ENCODE peak calls at places on chromosomes 5 and 9, in ten cellular contexts. One of them, this sample, is unnamed.
A peak's percentile ranks its signal among the peaks of the same experiment; 100 is the strongest.

GRCh38 chr5:107806271-107806670 is 135.5 kb upstream of the EFNA5 start:
- DNase-seq in lower lobe of right lung: no peak
- DNase-seq in GM23248: no peak
- DNase-seq in OCI-LY7: no peak
- DNase-seq in mammary epithelial cell: no peak
- DNase-seq in ovary: no peak
- DNase-seq in neural progenitor cell: peak; percentile 61
- DNase-seq in mesendoderm: no peak
- DNase-seq in prostate gland: no peak
- DNase-seq in CD4-positive, alpha-beta T cell: no peak
- DNase-seq in this sample: no peak

GRCh38 chr5:94911285-94911684 is 292.8 kb downstream of the SLF1 start:
- DNase-seq in lower lobe of right lung: no peak
- DNase-seq in GM23248: no peak
- DNase-seq in OCI-LY7: no peak
- DNase-seq in mammary epithelial cell: no peak
- DNase-seq in ovary: no peak
- DNase-seq in neural progenitor cell: no peak
- DNase-seq in mesendoderm: no peak
- DNase-seq in prostate gland: no peak
- DNase-seq in CD4-positive, alpha-beta T cell: no peak
- DNase-seq in this sample: no peak

GRCh38 chr5:160747963-160748362 is 104.0 kb downstream of the ATP10B start:
- DNase-seq in lower lobe of right lung: no peak
- DNase-seq in GM23248: no peak
- DNase-seq in OCI-LY7: no peak
- DNase-seq in mammary epithelial cell: no peak
- DNase-seq in ovary: no peak
- DNase-seq in neural progenitor cell: peak; percentile 75
- DNase-seq in mesendoderm: no peak
- DNase-seq in prostate gland: no peak
- DNase-seq in CD4-positive, alpha-beta T cell: no peak
- DNase-seq in this sample: no peak

GRCh38 chr9:125370786-125371185 is 109.2 kb downstream of the GAPVD1 start:
- DNase-seq in lower lobe of right lung: no peak
- DNase-seq in GM23248: no peak
- DNase-seq in OCI-LY7: no peak
- DNase-seq in mammary epithelial cell: no peak
- DNase-seq in ovary: no peak
- DNase-seq in neural progenitor cell: no peak
- DNase-seq in mesendoderm: peak; percentile 65
- DNase-seq in prostate gland: no peak
- DNase-seq in CD4-positive, alpha-beta T cell: no peak
- DNase-seq in this sample: no peak

GRCh38 chr9:23551171-23551795 is 274.8 kb downstream of the ELAVL2 start:
- DNase-seq in lower lobe of right lung: no peak
- DNase-seq in GM23248: no peak
- DNase-seq in OCI-LY7: no peak
- DNase-seq in mammary epithelial cell: no peak
- DNase-seq in ovary: no peak
- DNase-seq in neural progenitor cell: peak; percentile 11
- DNase-seq in mesendoderm: no peak
- DNase-seq in prostate gland: no peak
- DNase-seq in CD4-positive, alpha-beta T cell: no peak
- DNase-seq in this sample: no peak

GRCh38 chr5:80206282-80206681 is 49.6 kb downstream of the SERINC5 start:
- DNase-seq in lower lobe of right lung: no peak
- DNase-seq in GM23248: peak; percentile 89
- DNase-seq in OCI-LY7: no peak
- DNase-seq in mammary epithelial cell: peak; percentile 88
- DNase-seq in ovary: no peak
- DNase-seq in neural progenitor cell: no peak
- DNase-seq in mesendoderm: peak; percentile 35
- DNase-seq in prostate gland: no peak
- DNase-seq in CD4-positive, alpha-beta T cell: no peak
- DNase-seq in this sample: no peak

GRCh38 chr5:59293700-59294099 is 599.8 kb downstream of the PDE4D start:
- DNase-seq in lower lobe of right lung: no peak
- DNase-seq in GM23248: no peak
- DNase-seq in OCI-LY7: no peak
- DNase-seq in mammary epithelial cell: peak; percentile 52
- DNase-seq in ovary: no peak
- DNase-seq in neural progenitor cell: no peak
- DNase-seq in mesendoderm: no peak
- DNase-seq in prostate gland: no peak
- DNase-seq in CD4-positive, alpha-beta T cell: no peak
- DNase-seq in this sample: no peak

GRCh38 chr5:152907488-152908245 is 502.6 kb upstream of the NMUR2 start:
- DNase-seq in lower lobe of right lung: no peak
- DNase-seq in GM23248: no peak
- DNase-seq in OCI-LY7: no peak
- DNase-seq in mammary epithelial cell: no peak
- DNase-seq in ovary: no peak
- DNase-seq in neural progenitor cell: no peak
- DNase-seq in mesendoderm: no peak
- DNase-seq in prostate gland: no peak
- DNase-seq in CD4-positive, alpha-beta T cell: no peak
- DNase-seq in this sample: no peak

GRCh38 chr5:169944115-169944514 is 36.2 kb downstream of the INSYN2B start:
- DNase-seq in lower lobe of right lung: no peak
- DNase-seq in GM23248: no peak
- DNase-seq in OCI-LY7: no peak
- DNase-seq in mammary epithelial cell: peak; percentile 70
- DNase-seq in ovary: no peak
- DNase-seq in neural progenitor cell: no peak
- DNase-seq in mesendoderm: no peak
- DNase-seq in prostate gland: peak; percentile 58
- DNase-seq in CD4-positive, alpha-beta T cell: no peak
- DNase-seq in this sample: no peak

GRCh38 chr5:169946743-169947142 is 33.6 kb downstream of the INSYN2B start:
- DNase-seq in lower lobe of right lung: no peak
- DNase-seq in GM23248: peak; percentile 85
- DNase-seq in OCI-LY7: no peak
- DNase-seq in mammary epithelial cell: no peak
- DNase-seq in ovary: no peak
- DNase-seq in neural progenitor cell: no peak
- DNase-seq in mesendoderm: no peak
- DNase-seq in prostate gland: no peak
- DNase-seq in CD4-positive, alpha-beta T cell: no peak
- DNase-seq in this sample: no peak

GRCh38 chr5:169945831-169946261 is 34.4 kb downstream of the INSYN2B start:
- DNase-seq in lower lobe of right lung: peak; percentile 46
- DNase-seq in GM23248: peak; percentile 95
- DNase-seq in OCI-LY7: no peak
- DNase-seq in mammary epithelial cell: peak; percentile 34
- DNase-seq in ovary: peak; percentile 58
- DNase-seq in neural progenitor cell: peak; percentile 23
- DNase-seq in mesendoderm: peak; percentile 52
- DNase-seq in prostate gland: peak; percentile 87
- DNase-seq in CD4-positive, alpha-beta T cell: no peak
- DNase-seq in this sample: no peak

GRCh38 chr5:169942181-169942580 is 38.1 kb downstream of the INSYN2B start:
- DNase-seq in lower lobe of right lung: no peak
- DNase-seq in GM23248: peak; percentile 65
- DNase-seq in OCI-LY7: no peak
- DNase-seq in mammary epithelial cell: no peak
- DNase-seq in ovary: no peak
- DNase-seq in neural progenitor cell: no peak
- DNase-seq in mesendoderm: no peak
- DNase-seq in prostate gland: no peak
- DNase-seq in CD4-positive, alpha-beta T cell: no peak
- DNase-seq in this sample: no peak

GRCh38 chr5:169944922-169945675 is 35.2 kb downstream of the INSYN2B start:
- DNase-seq in lower lobe of right lung: no peak
- DNase-seq in GM23248: peak; percentile 58
- DNase-seq in OCI-LY7: no peak
- DNase-seq in mammary epithelial cell: no peak
- DNase-seq in ovary: peak; percentile 7
- DNase-seq in neural progenitor cell: no peak
- DNase-seq in mesendoderm: peak; percentile 28
- DNase-seq in prostate gland: no peak
- DNase-seq in CD4-positive, alpha-beta T cell: no peak
- DNase-seq in this sample: no peak
- H3K27ac ChIP-seq in lower lobe of right lung: no peak overlapping the region
- H3K27ac ChIP-seq in GM23248: peak overlapping the region; percentile 91
- H3K27ac ChIP-seq in OCI-LY7: no peak overlapping the region
- H3K27ac ChIP-seq in mammary epithelial cell: no peak overlapping the region
- H3K27ac ChIP-seq in ovary: no peak overlapping the region
- H3K27ac ChIP-seq in neural progenitor cell: peak overlapping the region; percentile 5
- H3K27ac ChIP-seq in mesendoderm: no peak overlapping the region
- H3K27ac ChIP-seq in prostate gland: no peak overlapping the region
- H3K27ac ChIP-seq in CD4-positive, alpha-beta T cell: no peak overlapping the region
- H3K27ac ChIP-seq in this sample: no peak overlapping the region

GRCh38 chr5:168878121-168878520 is 299.0 kb upstream of the PANK3 start:
- DNase-seq in lower lobe of right lung: no peak
- DNase-seq in GM23248: no peak
- DNase-seq in OCI-LY7: no peak
- DNase-seq in mammary epithelial cell: no peak
- DNase-seq in ovary: no peak
- DNase-seq in neural progenitor cell: no peak
- DNase-seq in mesendoderm: no peak
- DNase-seq in prostate gland: no peak
- DNase-seq in CD4-positive, alpha-beta T cell: no peak
- DNase-seq in this sample: no peak

GRCh38 chr5:168877132-168877895 is 298.1 kb upstream of the PANK3 start:
- DNase-seq in lower lobe of right lung: no peak
- DNase-seq in GM23248: no peak
- DNase-seq in OCI-LY7: peak; percentile 7
- DNase-seq in mammary epithelial cell: no peak
- DNase-seq in ovary: no peak
- DNase-seq in neural progenitor cell: peak; percentile 57
- DNase-seq in mesendoderm: no peak
- DNase-seq in prostate gland: no peak
- DNase-seq in CD4-positive, alpha-beta T cell: no peak
- DNase-seq in this sample: no peak

GRCh38 chr5:168874713-168875380 is 295.7 kb upstream of the PANK3 start:
- DNase-seq in lower lobe of right lung: no peak
- DNase-seq in GM23248: peak; percentile 23
- DNase-seq in OCI-LY7: no peak
- DNase-seq in mammary epithelial cell: no peak
- DNase-seq in ovary: no peak
- DNase-seq in neural progenitor cell: peak; percentile 59
- DNase-seq in mesendoderm: peak; percentile 89
- DNase-seq in prostate gland: no peak
- DNase-seq in CD4-positive, alpha-beta T cell: no peak
- DNase-seq in this sample: no peak

GRCh38 chr5:168876419-168876818 is 297.3 kb upstream of the PANK3 start:
- DNase-seq in lower lobe of right lung: no peak
- DNase-seq in GM23248: no peak
- DNase-seq in OCI-LY7: no peak
- DNase-seq in mammary epithelial cell: no peak
- DNase-seq in ovary: no peak
- DNase-seq in neural progenitor cell: no peak
- DNase-seq in mesendoderm: no peak
- DNase-seq in prostate gland: no peak
- DNase-seq in CD4-positive, alpha-beta T cell: no peak
- DNase-seq in this sample: no peak

GRCh38 chr5:168875839-168876238 is 296.7 kb upstream of the PANK3 start:
- DNase-seq in lower lobe of right lung: no peak
- DNase-seq in GM23248: peak; percentile 32
- DNase-seq in OCI-LY7: no peak
- DNase-seq in mammary epithelial cell: no peak
- DNase-seq in ovary: no peak
- DNase-seq in neural progenitor cell: no peak
- DNase-seq in mesendoderm: peak; percentile 65
- DNase-seq in prostate gland: no peak
- DNase-seq in CD4-positive, alpha-beta T cell: no peak
- DNase-seq in this sample: no peak
- H3K27ac ChIP-seq in lower lobe of right lung: no peak overlapping the region
- H3K27ac ChIP-seq in GM23248: no peak overlapping the region
- H3K27ac ChIP-seq in OCI-LY7: no peak overlapping the region
- H3K27ac ChIP-seq in mammary epithelial cell: no peak overlapping the region
- H3K27ac ChIP-seq in ovary: no peak overlapping the region
- H3K27ac ChIP-seq in neural progenitor cell: no peak overlapping the region
- H3K27ac ChIP-seq in mesendoderm: no peak overlapping the region
- H3K27ac ChIP-seq in prostate gland: no peak overlapping the region
- H3K27ac ChIP-seq in CD4-positive, alpha-beta T cell: no peak overlapping the region
- H3K27ac ChIP-seq in this sample: no peak overlapping the region

GRCh38 chr9:14353222-14354056 is 39.5 kb upstream of the NFIB start:
- DNase-seq in lower lobe of right lung: peak; percentile 92
- DNase-seq in GM23248: peak; percentile 79
- DNase-seq in OCI-LY7: peak; percentile 81
- DNase-seq in mammary epithelial cell: peak; percentile 61
- DNase-seq in ovary: peak; percentile 92
- DNase-seq in neural progenitor cell: peak; percentile 93
- DNase-seq in mesendoderm: peak; percentile 89
- DNase-seq in prostate gland: peak; percentile 94
- DNase-seq in CD4-positive, alpha-beta T cell: peak; percentile 54
- DNase-seq in this sample: peak; percentile 93
- H3K27ac ChIP-seq in lower lobe of right lung: peak overlapping the region; percentile 63
- H3K27ac ChIP-seq in GM23248: no peak overlapping the region
- H3K27ac ChIP-seq in OCI-LY7: no peak overlapping the region
- H3K27ac ChIP-seq in mammary epithelial cell: no peak overlapping the region
- H3K27ac ChIP-seq in ovary: no peak overlapping the region
- H3K27ac ChIP-seq in neural progenitor cell: no peak overlapping the region
- H3K27ac ChIP-seq in mesendoderm: no peak overlapping the region
- H3K27ac ChIP-seq in prostate gland: peak overlapping the region; percentile 83
- H3K27ac ChIP-seq in CD4-positive, alpha-beta T cell: no peak overlapping the region
- H3K27ac ChIP-seq in this sample: peak overlapping the region; percentile 81

GRCh38 chr9:91177661-91178280 is 183.9 kb downstream of the AUH start:
- DNase-seq in lower lobe of right lung: no peak
- DNase-seq in GM23248: peak; percentile 38
- DNase-seq in OCI-LY7: no peak
- DNase-seq in mammary epithelial cell: peak; percentile 96
- DNase-seq in ovary: no peak
- DNase-seq in neural progenitor cell: no peak
- DNase-seq in mesendoderm: no peak
- DNase-seq in prostate gland: peak; percentile 79
- DNase-seq in CD4-positive, alpha-beta T cell: no peak
- DNase-seq in this sample: no peak

GRCh38 chr9:91177081-91177480 is 184.6 kb downstream of the AUH start:
- DNase-seq in lower lobe of right lung: no peak
- DNase-seq in GM23248: no peak
- DNase-seq in OCI-LY7: no peak
- DNase-seq in mammary epithelial cell: no peak
- DNase-seq in ovary: no peak
- DNase-seq in neural progenitor cell: no peak
- DNase-seq in mesendoderm: no peak
- DNase-seq in prostate gland: no peak
- DNase-seq in CD4-positive, alpha-beta T cell: no peak
- DNase-seq in this sample: no peak

GRCh38 chr9:91179237-91180138 is 182.2 kb downstream of the AUH start:
- DNase-seq in lower lobe of right lung: no peak
- DNase-seq in GM23248: peak; percentile 76
- DNase-seq in OCI-LY7: no peak
- DNase-seq in mammary epithelial cell: peak; percentile 64
- DNase-seq in ovary: no peak
- DNase-seq in neural progenitor cell: no peak
- DNase-seq in mesendoderm: no peak
- DNase-seq in prostate gland: no peak
- DNase-seq in CD4-positive, alpha-beta T cell: no peak
- DNase-seq in this sample: no peak

GRCh38 chr9:91180240-91180929 is 181.3 kb downstream of the AUH start:
- DNase-seq in lower lobe of right lung: no peak
- DNase-seq in GM23248: no peak
- DNase-seq in OCI-LY7: no peak
- DNase-seq in mammary epithelial cell: no peak
- DNase-seq in ovary: no peak
- DNase-seq in neural progenitor cell: no peak
- DNase-seq in mesendoderm: no peak
- DNase-seq in prostate gland: no peak
- DNase-seq in CD4-positive, alpha-beta T cell: no peak
- DNase-seq in this sample: no peak

DNA sequence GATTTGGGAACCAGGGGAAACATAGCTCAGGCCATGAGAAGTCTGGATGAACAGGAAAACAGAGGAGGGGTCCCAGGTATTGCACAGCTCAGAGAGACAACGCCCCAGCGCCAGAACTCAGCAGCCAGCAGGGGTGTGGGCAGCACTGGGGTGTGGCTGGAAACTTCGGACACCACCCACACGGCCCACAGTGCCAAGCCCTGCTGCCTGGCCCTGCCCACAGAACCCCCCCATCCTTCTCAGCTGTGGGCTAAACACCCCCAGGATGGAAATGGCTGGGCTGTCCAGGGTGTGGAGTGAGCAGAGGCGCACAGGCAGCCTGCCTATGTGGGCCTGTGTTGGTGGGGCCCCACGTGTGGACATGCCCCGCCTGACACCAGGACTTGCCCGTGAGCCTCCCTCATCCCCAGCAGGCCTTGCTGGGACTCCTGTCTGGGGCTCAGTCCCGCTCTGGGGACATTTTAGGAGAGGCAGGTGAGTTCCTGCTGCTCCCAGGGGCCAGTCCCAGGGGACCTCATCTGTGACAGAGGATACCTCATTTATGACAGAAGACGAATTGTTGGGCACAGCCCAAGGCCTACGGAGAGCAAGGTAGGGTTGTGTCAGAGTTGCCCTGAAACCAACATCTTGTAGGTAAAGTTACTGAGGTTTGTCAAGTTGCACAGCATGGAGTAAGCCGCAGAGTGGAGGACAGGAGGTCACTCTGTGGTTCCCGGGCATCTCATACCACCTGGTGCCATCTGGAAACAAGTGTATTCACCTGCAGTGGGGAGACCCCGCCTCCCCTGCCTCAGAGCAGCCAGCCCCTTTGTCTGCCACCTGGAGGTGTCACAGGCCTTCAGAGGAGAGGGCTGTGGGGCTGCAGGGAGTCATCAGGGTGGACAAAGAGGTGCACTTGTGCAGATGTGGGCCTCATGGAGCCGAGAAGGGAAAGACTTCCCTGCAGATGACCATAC is 183.2 kb downstream of the AUH start:
- DNase-seq in lower lobe of right lung: no peak
- DNase-seq in GM23248: no peak
- DNase-seq in OCI-LY7: no peak
- DNase-seq in mammary epithelial cell: no peak
- DNase-seq in ovary: no peak
- DNase-seq in neural progenitor cell: no peak
- DNase-seq in mesendoderm: no peak
- DNase-seq in prostate gland: no peak
- DNase-seq in CD4-positive, alpha-beta T cell: no peak
- DNase-seq in this sample: no peak
- H3K27ac ChIP-seq in lower lobe of right lung: no peak overlapping the region
- H3K27ac ChIP-seq in GM23248: no peak overlapping the region
- H3K27ac ChIP-seq in OCI-LY7: no peak overlapping the region
- H3K27ac ChIP-seq in mammary epithelial cell: peak overlapping the region; percentile 78
- H3K27ac ChIP-seq in ovary: no peak overlapping the region
- H3K27ac ChIP-seq in neural progenitor cell: no peak overlapping the region
- H3K27ac ChIP-seq in mesendoderm: no peak overlapping the region
- H3K27ac ChIP-seq in prostate gland: peak overlapping the region; percentile 49
- H3K27ac ChIP-seq in CD4-positive, alpha-beta T cell: no peak overlapping the region
- H3K27ac ChIP-seq in this sample: no peak overlapping the region

This sample was measured in upper lobe of right lung.